ENCODE peak calls at places on chromosomes 2 and 18, in six cellular contexts. One of them, this sample, is unnamed.

GRCh38 chr2:17894551-17894950 is 16.1 kb downstream of the KCNS3 start:
- DNase-seq in epithelial cell of esophagus: no peak
- DNase-seq in heart right ventricle: no peak
- DNase-seq in fibroblast of lung: no peak
- DNase-seq in breast epithelium: no peak
- DNase-seq in endodermal cell: peak
- DNase-seq in this sample: no peak

GRCh38 chr18:51068111-51068510 is 38.1 kb downstream of the SMAD4 start:
- DNase-seq in epithelial cell of esophagus: peak
- DNase-seq in heart right ventricle: no peak
- DNase-seq in fibroblast of lung: peak
- DNase-seq in breast epithelium: no peak
- DNase-seq in endodermal cell: no peak
- DNase-seq in this sample: no peak

GRCh38 chr18:50687491-50687890 is 127.6 kb downstream of the MAPK4 start:
- DNase-seq in epithelial cell of esophagus: no peak
- DNase-seq in heart right ventricle: no peak
- DNase-seq in fibroblast of lung: no peak
- DNase-seq in breast epithelium: no peak
- DNase-seq in endodermal cell: peak
- DNase-seq in this sample: no peak

GRCh38 chr2:128557841-128558241 is 239.2 kb upstream of the HS6ST1 start:
- DNase-seq in epithelial cell of esophagus: no peak
- DNase-seq in heart right ventricle: no peak
- DNase-seq in fibroblast of lung: peak
- DNase-seq in breast epithelium: no peak
- DNase-seq in endodermal cell: no peak
- DNase-seq in this sample: no peak

GRCh38 chr2:159029936-159030335 is 61.5 kb downstream of the TANC1 start:
- DNase-seq in epithelial cell of esophagus: no peak
- DNase-seq in heart right ventricle: no peak
- DNase-seq in fibroblast of lung: no peak
- DNase-seq in breast epithelium: no peak
- DNase-seq in endodermal cell: no peak
- DNase-seq in this sample: no peak

GRCh38 chr18:22469061-22469689 is 51.5 kb upstream of the CTAGE1 start:
- DNase-seq in epithelial cell of esophagus: no peak
- DNase-seq in heart right ventricle: no peak
- DNase-seq in fibroblast of lung: no peak
- DNase-seq in breast epithelium: no peak
- DNase-seq in endodermal cell: no peak
- DNase-seq in this sample: no peak

GRCh38 chr2:142857247-142858154 is 20.0 kb upstream of the KYNU start:
- DNase-seq in epithelial cell of esophagus: peak
- DNase-seq in heart right ventricle: no peak
- DNase-seq in fibroblast of lung: peak
- DNase-seq in breast epithelium: no peak
- DNase-seq in endodermal cell: no peak
- DNase-seq in this sample: no peak

GRCh38 chr2:150981826-150982225 is 279.8 kb downstream of the RBM43 start:
- DNase-seq in epithelial cell of esophagus: no peak
- DNase-seq in heart right ventricle: no peak
- DNase-seq in fibroblast of lung: peak
- DNase-seq in breast epithelium: no peak
- DNase-seq in endodermal cell: no peak
- DNase-seq in this sample: no peak

GRCh38 chr2:124708661-124709060 is 683.6 kb downstream of the CNTNAP5 start:
- DNase-seq in epithelial cell of esophagus: no peak
- DNase-seq in heart right ventricle: no peak
- DNase-seq in fibroblast of lung: no peak
- DNase-seq in breast epithelium: no peak
- DNase-seq in endodermal cell: no peak
- DNase-seq in this sample: no peak

GRCh38 chr2:43027496-43027895 is 198.9 kb downstream of the ZFP36L2 start:
- DNase-seq in epithelial cell of esophagus: no peak
- DNase-seq in heart right ventricle: no peak
- DNase-seq in fibroblast of lung: no peak
- DNase-seq in breast epithelium: no peak
- DNase-seq in endodermal cell: no peak
- DNase-seq in this sample: no peak

GRCh38 chr2:32904711-32905110 is 42.0 kb upstream of the LTBP1 start:
- DNase-seq in epithelial cell of esophagus: no peak
- DNase-seq in heart right ventricle: no peak
- DNase-seq in fibroblast of lung: no peak
- DNase-seq in breast epithelium: no peak
- DNase-seq in endodermal cell: no peak
- DNase-seq in this sample: no peak

GRCh38 chr2:231410293-231411004 is 14.9 kb downstream of the B3GNT7 start:
- DNase-seq in epithelial cell of esophagus: no peak
- DNase-seq in heart right ventricle: no peak
- DNase-seq in fibroblast of lung: no peak
- DNase-seq in breast epithelium: no peak
- DNase-seq in endodermal cell: peak
- DNase-seq in this sample: no peak

GRCh38 chr2:101388232-101388631 is 929 bp upstream of the CREG2 start:
- DNase-seq in epithelial cell of esophagus: peak
- DNase-seq in heart right ventricle: no peak
- DNase-seq in fibroblast of lung: peak
- DNase-seq in breast epithelium: no peak
- DNase-seq in endodermal cell: no peak
- DNase-seq in this sample: no peak

GRCh38 chr2:69514406-69514805 is 77.2 kb upstream of the NFU1 start:
- DNase-seq in epithelial cell of esophagus: no peak
- DNase-seq in heart right ventricle: no peak
- DNase-seq in fibroblast of lung: peak
- DNase-seq in breast epithelium: no peak
- DNase-seq in endodermal cell: peak
- DNase-seq in this sample: no peak

GRCh38 chr2:48829036-48829435 is 73.5 kb upstream of the LHCGR start:
- DNase-seq in epithelial cell of esophagus: peak
- DNase-seq in heart right ventricle: no peak
- DNase-seq in fibroblast of lung: no peak
- DNase-seq in breast epithelium: no peak
- DNase-seq in endodermal cell: no peak
- DNase-seq in this sample: no peak

GRCh38 chr2:6828299-6828584 is 37.5 kb downstream of the CMPK2 start:
- DNase-seq in epithelial cell of esophagus: no peak
- DNase-seq in heart right ventricle: no peak
- DNase-seq in fibroblast of lung: peak
- DNase-seq in breast epithelium: no peak
- DNase-seq in endodermal cell: no peak
- DNase-seq in this sample: no peak

GRCh38 chr2:159497857-159498256 is 118.5 kb downstream of the BAZ2B start:
- DNase-seq in epithelial cell of esophagus: peak
- DNase-seq in heart right ventricle: no peak
- DNase-seq in fibroblast of lung: no peak
- DNase-seq in breast epithelium: no peak
- DNase-seq in endodermal cell: no peak
- DNase-seq in this sample: no peak

GRCh38 chr2:38632018-38632417 is 29.3 kb upstream of the HNRNPLL start:
- DNase-seq in epithelial cell of esophagus: no peak
- DNase-seq in heart right ventricle: no peak
- DNase-seq in fibroblast of lung: no peak
- DNase-seq in breast epithelium: no peak
- DNase-seq in endodermal cell: no peak
- DNase-seq in this sample: no peak

GRCh38 chr2:207283356-207283755 is 117.6 kb upstream of the KLF7 start:
- DNase-seq in epithelial cell of esophagus: no peak
- DNase-seq in heart right ventricle: no peak
- DNase-seq in fibroblast of lung: no peak
- DNase-seq in breast epithelium: no peak
- DNase-seq in endodermal cell: peak
- DNase-seq in this sample: peak

GRCh38 chr18:48050176-48050575 is 119.7 kb upstream of the SMAD2 start:
- DNase-seq in epithelial cell of esophagus: peak
- DNase-seq in heart right ventricle: no peak
- DNase-seq in fibroblast of lung: no peak
- DNase-seq in breast epithelium: no peak
- DNase-seq in endodermal cell: no peak
- DNase-seq in this sample: no peak

GRCh38 chr2:78427170-78427569 is 598.3 kb upstream of the REG3G start:
- DNase-seq in epithelial cell of esophagus: no peak
- DNase-seq in heart right ventricle: no peak
- DNase-seq in fibroblast of lung: no peak
- DNase-seq in breast epithelium: no peak
- DNase-seq in endodermal cell: no peak
- DNase-seq in this sample: no peak

GRCh38 chr2:48695991-48696390 is 59.5 kb downstream of the LHCGR start:
- DNase-seq in epithelial cell of esophagus: no peak
- DNase-seq in heart right ventricle: no peak
- DNase-seq in fibroblast of lung: no peak
- DNase-seq in breast epithelium: no peak
- DNase-seq in endodermal cell: no peak
- DNase-seq in this sample: no peak

GRCh38 chr2:776517-776916 is 99.3 kb upstream of the TMEM18 start:
- DNase-seq in epithelial cell of esophagus: no peak
- DNase-seq in heart right ventricle: no peak
- DNase-seq in fibroblast of lung: no peak
- DNase-seq in breast epithelium: no peak
- DNase-seq in endodermal cell: no peak
- DNase-seq in this sample: no peak

GRCh38 chr2:190090148-190090547 is 27.6 kb upstream of the MSTN start:
- DNase-seq in epithelial cell of esophagus: no peak
- DNase-seq in heart right ventricle: no peak
- DNase-seq in fibroblast of lung: no peak
- DNase-seq in breast epithelium: no peak
- DNase-seq in endodermal cell: no peak
- DNase-seq in this sample: no peak

GRCh38 chr2:180991361-180991760 is 11.0 kb downstream of the UBE2E3 start:
- DNase-seq in epithelial cell of esophagus: no peak
- DNase-seq in heart right ventricle: no peak
- DNase-seq in fibroblast of lung: no peak
- DNase-seq in breast epithelium: no peak
- DNase-seq in endodermal cell: no peak
- DNase-seq in this sample: no peak
- TF ChIP-seq CTCF in epithelial cell of esophagus: peak
- TF ChIP-seq CTCF in heart right ventricle: no peak
- TF ChIP-seq CTCF in fibroblast of lung: no peak
- TF ChIP-seq CTCF in breast epithelium: no peak
- TF ChIP-seq CTCF in endodermal cell: peak
- TF ChIP-seq CTCF in this sample: no peak

DNA sequence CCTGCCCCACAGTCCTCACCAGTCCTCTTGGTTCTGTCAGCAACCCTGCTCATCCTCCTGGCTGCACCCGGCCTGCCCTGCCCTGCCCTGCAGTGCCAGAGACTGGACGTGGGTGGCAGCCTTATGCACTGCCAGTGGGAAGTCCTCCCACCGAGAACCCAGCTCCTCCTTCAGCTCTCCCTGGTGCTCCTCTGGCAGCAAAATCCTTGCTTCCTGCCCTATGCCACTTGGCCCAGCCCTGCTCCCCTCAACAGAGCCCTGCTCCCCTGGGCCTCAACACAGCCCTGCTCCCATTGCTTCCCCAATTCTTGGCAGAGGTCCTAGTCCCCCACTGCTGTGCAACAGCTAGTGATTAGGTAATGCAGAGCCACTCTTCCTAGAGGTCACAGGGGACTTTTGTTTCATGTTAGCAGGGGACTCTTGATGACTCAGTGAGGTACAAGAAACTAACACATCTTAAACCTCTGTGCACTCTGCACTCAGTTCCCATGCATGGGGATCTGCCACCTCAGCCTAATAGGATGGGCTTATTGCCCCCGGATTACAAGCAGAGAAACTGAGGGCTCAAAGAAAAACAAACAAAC is 58.0 kb upstream of the EDAR start:
- DNase-seq in epithelial cell of esophagus: no peak
- DNase-seq in heart right ventricle: no peak
- DNase-seq in fibroblast of lung: no peak
- DNase-seq in breast epithelium: no peak
- DNase-seq in endodermal cell: no peak
- DNase-seq in this sample: peak
- TF ChIP-seq CTCF in epithelial cell of esophagus: no peak
- TF ChIP-seq CTCF in heart right ventricle: no peak
- TF ChIP-seq CTCF in fibroblast of lung: no peak
- TF ChIP-seq CTCF in breast epithelium: no peak
- TF ChIP-seq CTCF in endodermal cell: no peak
- TF ChIP-seq CTCF in this sample: no peak

GRCh38 chr18:7735606-7736175 is 168.6 kb downstream of the PTPRM start:
- DNase-seq in epithelial cell of esophagus: no peak
- DNase-seq in heart right ventricle: no peak
- DNase-seq in fibroblast of lung: no peak
- DNase-seq in breast epithelium: no peak
- DNase-seq in endodermal cell: peak
- DNase-seq in this sample: no peak

GRCh38 chr18:7733642-7734041 is 166.5 kb downstream of the PTPRM start:
- DNase-seq in epithelial cell of esophagus: peak
- DNase-seq in heart right ventricle: no peak
- DNase-seq in fibroblast of lung: peak
- DNase-seq in breast epithelium: no peak
- DNase-seq in endodermal cell: peak
- DNase-seq in this sample: no peak

GRCh38 chr18:7730682-7731081 is 163.6 kb downstream of the PTPRM start:
- DNase-seq in epithelial cell of esophagus: no peak
- DNase-seq in heart right ventricle: no peak
- DNase-seq in fibroblast of lung: no peak
- DNase-seq in breast epithelium: no peak
- DNase-seq in endodermal cell: no peak
- DNase-seq in this sample: no peak

GRCh38 chr18:7737483-7737882 is 170.4 kb downstream of the PTPRM start:
- DNase-seq in epithelial cell of esophagus: no peak
- DNase-seq in heart right ventricle: no peak
- DNase-seq in fibroblast of lung: no peak
- DNase-seq in breast epithelium: no peak
- DNase-seq in endodermal cell: no peak
- DNase-seq in this sample: no peak

DNA sequence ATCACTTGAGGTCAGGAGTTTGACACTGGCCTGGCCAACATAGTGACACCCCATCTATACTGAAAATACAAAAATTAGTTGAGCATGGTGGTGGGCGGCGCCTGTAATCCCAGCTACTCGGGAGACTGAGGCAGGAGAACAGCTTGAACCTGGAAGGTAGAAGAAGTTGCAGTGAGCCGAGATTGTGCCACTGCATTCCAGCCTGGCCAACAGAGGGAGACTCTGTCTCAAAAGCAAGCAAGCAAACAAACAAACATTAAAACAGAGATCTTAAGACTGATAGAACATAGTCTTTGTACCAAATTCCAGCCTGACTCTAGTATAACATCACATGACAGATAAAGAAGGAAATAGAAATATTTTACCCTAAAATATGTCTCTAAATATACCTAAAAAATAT is 168.1 kb downstream of the PTPRM start:
- DNase-seq in epithelial cell of esophagus: peak
- DNase-seq in heart right ventricle: no peak
- DNase-seq in fibroblast of lung: no peak
- DNase-seq in breast epithelium: no peak
- DNase-seq in endodermal cell: peak
- DNase-seq in this sample: no peak
- TF ChIP-seq CTCF in epithelial cell of esophagus: peak
- TF ChIP-seq CTCF in heart right ventricle: peak
- TF ChIP-seq CTCF in fibroblast of lung: no peak
- TF ChIP-seq CTCF in breast epithelium: no peak
- TF ChIP-seq CTCF in endodermal cell: peak
- TF ChIP-seq CTCF in this sample: no peak

DNA sequence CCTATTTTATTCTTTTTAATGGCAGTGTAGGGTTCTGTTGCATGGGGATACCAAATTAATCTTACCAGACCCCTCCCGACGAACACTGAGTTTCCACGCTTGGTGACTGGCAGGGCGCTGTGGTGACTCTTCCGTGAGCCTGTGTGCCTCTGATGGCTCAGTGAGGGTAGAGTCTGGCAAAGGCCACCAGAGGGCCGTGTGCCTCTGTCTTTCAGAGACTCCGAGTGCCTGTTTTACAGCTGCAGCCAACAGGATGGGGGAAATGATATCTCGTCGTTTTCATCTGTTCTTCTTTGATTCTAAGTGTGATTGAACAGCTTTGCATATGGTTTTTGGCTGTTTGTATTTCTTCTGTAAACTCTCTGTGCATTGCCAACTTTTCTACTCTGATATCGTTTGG is 99.8 kb downstream of the ZNF236 start:
- DNase-seq in epithelial cell of esophagus: peak
- DNase-seq in heart right ventricle: peak
- DNase-seq in fibroblast of lung: peak
- DNase-seq in breast epithelium: no peak
- DNase-seq in endodermal cell: peak
- DNase-seq in this sample: peak
- TF ChIP-seq CTCF in epithelial cell of esophagus: peak
- TF ChIP-seq CTCF in heart right ventricle: peak
- TF ChIP-seq CTCF in fibroblast of lung: peak
- TF ChIP-seq CTCF in breast epithelium: no peak
- TF ChIP-seq CTCF in endodermal cell: peak
- TF ChIP-seq CTCF in this sample: peak